ENCODE peak calls at places on chromosomes 1 and 21, in ten cellular contexts. T is OCI-LY7, P is upper lobe of right lung, G is heart right ventricle, J is tibial artery, A is A549, H is transverse colon, K is pancreas, D is fibroblast of lung, E is psoas muscle. U is an unnamed sample.

GRCh38 chr1:162033445-162033844 is 9.8 kb upstream of the OLFML2B start:
- DNase-seq in J (peak), E (peak), T (no peak), G (peak), P (no peak), H (no peak), D (no peak), A (no peak), K (no peak), U (no peak)

GRCh38 chr1:225919906-225920305 is 4.1 kb downstream of the PYCR2 start:
- DNase-seq in H (peak), T (no peak), D (peak), P (peak), G (peak), A (no peak), K (peak), J (peak), E (peak), U (peak)

GRCh38 chr1:37448691-37449417 is 25.5 kb upstream of the ZC3H12A start:
- DNase-seq in K (no peak), A (no peak), E (no peak), G (no peak), T (no peak), D (no peak), P (no peak), H (no peak), J (no peak), U (peak)

GRCh38 chr1:13536612-13537011 is 22.8 kb upstream of the LRRC38 start:
- DNase-seq in E (no peak), H (no peak), T (no peak), P (no peak), A (no peak), J (no peak), K (no peak), D (no peak), G (no peak), U (no peak)

GRCh38 chr1:53546409-53547155 is 87.4 kb downstream of the DMRTB1 start:
- DNase-seq in D (no peak), K (no peak), H (peak), P (peak), A (no peak), J (peak), E (no peak), T (no peak), G (no peak), U (no peak)

GRCh38 chr1:245579881-245580280 is 425.1 kb downstream of the KIF26B start:
- DNase-seq in A (no peak), K (no peak), D (no peak), E (no peak), J (no peak), T (no peak), P (peak), G (no peak), H (no peak), U (no peak)

GRCh38 chr1:45954401-45954847 is 151.0 kb downstream of the MAST2 start:
- DNase-seq in E (no peak), T (no peak), G (peak), H (no peak), D (peak), A (peak), K (no peak), J (no peak), P (no peak), U (peak)

GRCh38 chr1:36349241-36349671 is 25.8 kb upstream of the EVA1B start:
- DNase-seq in H (no peak), G (no peak), K (no peak), A (no peak), D (peak), P (no peak), T (peak), J (no peak), E (peak), U (peak)

GRCh38 chr21:20999567-21000169 is 1.5 kb downstream of the NCAM2 start:
- DNase-seq in G (peak), D (peak), H (peak), J (no peak), A (no peak), P (no peak), E (no peak), K (no peak), T (peak), U (peak)

GRCh38 chr1:224753491-224753890 is 137.4 kb downstream of the CNIH3 start:
- DNase-seq in K (no peak), D (no peak), H (no peak), E (no peak), A (no peak), J (no peak), G (no peak), P (no peak), T (no peak), U (no peak)

GRCh38 chr21:35649186-35649585 is 411.1 kb downstream of the SETD4 start:
- DNase-seq in H (no peak), K (no peak), E (no peak), G (no peak), T (no peak), J (no peak), D (peak), P (no peak), A (no peak), U (peak)

GRCh38 chr21:36184561-36184960 is 27.9 kb downstream of the DOP1B start:
- DNase-seq in J (no peak), P (no peak), A (no peak), T (no peak), D (no peak), K (no peak), E (peak), G (no peak), H (no peak), U (no peak)

DNA sequence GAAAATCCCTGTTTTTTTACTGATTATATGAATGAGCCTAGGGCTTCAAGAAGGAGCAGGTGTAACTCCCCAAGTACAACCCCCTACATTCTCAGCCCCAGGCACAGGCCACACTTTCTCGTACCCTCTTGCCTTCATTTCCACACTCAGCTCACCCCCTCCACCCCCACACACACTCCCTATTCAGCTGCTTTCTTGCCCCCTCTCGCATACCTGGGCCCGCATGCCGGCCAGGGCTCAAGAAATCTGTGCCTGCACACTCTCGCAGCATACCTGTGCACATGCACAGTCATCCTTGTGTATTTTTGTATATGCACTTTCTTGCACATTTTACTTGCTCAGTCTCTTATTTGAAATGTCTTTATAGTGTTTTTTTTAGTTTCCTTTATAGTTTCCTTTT is 2.0 kb downstream of the PTPRF start:
- DNase-seq in K (no peak), A (no peak), T (no peak), E (no peak), D (no peak), J (no peak), H (no peak), G (no peak), P (peak), U (no peak)
- H3K4me3 ChIP-seq in K (no peak), A (peak), T (no peak), E (no peak), D (no peak), J (no peak), H (peak), G (no peak), P (peak), U (no peak)

GRCh38 chr1:27109103-27109822 is 45.7 kb downstream of the SLC9A1 start:
- DNase-seq in E (no peak), J (no peak), P (peak), H (peak), T (peak), K (no peak), G (no peak), A (peak), D (no peak), U (no peak)
- TF ChIP-seq CTCF in E (no peak), J (no peak), P (peak), H (no peak), T (peak), K (no peak), G (no peak), A (peak), D (no peak), U (peak)

DNA sequence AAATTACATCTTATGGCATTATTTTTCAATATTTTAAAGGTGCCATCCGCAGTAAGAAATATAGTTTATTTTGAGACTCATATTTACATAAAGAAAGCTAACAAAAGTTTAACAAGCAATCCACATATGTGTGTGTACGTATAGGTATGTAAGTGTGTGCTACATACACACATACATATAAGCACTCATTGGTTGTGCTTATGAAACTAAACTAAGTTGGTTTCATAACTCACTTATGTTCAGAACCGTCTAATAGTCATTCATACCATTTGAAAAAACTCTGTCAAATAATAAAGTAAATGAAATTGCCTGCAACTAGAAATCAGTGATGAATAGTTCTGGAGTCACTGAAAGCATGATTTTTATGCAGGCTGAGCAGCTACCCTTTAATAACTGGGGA is 14.1 kb downstream of the TATDN3 start:
- DNase-seq in K (no peak), T (no peak), P (no peak), D (no peak), J (no peak), G (no peak), A (no peak), E (no peak), H (no peak), U (no peak)
- H3K4me3 ChIP-seq in K (no peak), T (no peak), P (no peak), D (no peak), J (no peak), G (no peak), A (no peak), E (no peak), H (no peak), U (no peak)

DNA sequence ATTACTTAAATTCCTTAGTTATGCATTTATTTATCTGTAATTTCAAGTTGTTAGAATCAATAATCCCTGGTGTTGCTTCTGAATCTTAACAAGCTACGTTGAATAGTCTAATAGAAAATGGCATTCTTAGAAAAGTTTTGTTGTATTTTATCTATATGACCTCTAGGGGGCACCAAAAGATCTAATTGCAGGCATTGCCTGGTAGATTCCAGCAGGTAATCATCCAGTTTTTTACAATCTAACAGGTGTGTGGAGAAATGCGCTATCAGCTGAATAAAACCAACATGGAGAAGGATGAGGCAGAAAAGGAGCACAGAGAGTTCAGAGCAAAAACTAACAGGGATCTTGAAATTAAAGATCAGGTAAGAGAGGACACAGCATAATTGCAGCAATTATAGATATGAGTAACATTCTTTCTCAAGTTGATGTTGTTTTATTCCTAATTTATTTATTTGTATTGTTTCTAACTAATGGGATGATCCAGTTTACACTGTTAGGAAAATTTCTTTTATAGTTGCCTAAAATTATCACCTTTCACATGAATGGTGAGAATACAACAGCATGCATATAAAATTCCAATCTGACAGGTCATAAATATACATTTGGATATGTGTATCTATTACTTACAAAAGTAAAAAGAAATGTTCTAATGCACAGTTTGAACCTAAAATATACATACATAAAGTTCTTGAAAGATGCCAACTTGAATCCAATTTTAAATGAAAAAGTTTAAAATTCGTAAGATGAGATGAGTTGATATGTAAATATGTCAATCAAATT is 88.3 kb downstream of the SDCCAG8 start:
- DNase-seq in P (no peak), J (no peak), E (no peak), D (peak), A (peak), G (no peak), H (no peak), T (peak), K (no peak), U (peak)
- TF ChIP-seq CTCF in P (peak), J (peak), E (peak), D (peak), A (peak), G (peak), H (peak), T (peak), K (peak), U (peak)

DNA sequence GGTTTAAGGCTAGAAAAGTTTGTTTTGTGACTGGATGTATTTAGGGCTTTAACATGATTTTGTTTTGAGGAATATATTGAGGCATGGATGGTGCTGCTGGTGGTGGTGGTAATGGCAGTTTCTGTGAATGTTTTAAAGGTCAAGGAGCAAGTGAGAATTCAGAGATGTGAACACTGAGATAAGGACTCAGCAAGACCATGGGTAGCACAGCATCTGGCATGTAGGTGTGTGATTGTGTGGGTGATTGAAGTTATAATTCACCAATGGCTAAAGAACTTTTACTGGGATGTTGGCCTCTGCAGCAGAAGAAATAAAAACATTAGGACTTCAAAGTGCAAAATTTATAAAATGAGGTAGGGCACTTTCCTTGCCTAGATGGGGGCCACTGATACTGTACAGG is 65.9 kb downstream of the MACF1 start:
- DNase-seq in E (no peak), A (no peak), H (no peak), K (no peak), J (no peak), G (no peak), D (no peak), P (no peak), T (no peak), U (no peak)
- H3K4me3 ChIP-seq in E (no peak), A (no peak), H (no peak), K (no peak), J (peak), G (no peak), D (peak), P (no peak), T (peak), U (peak)